ENCODE peak calls at places on chromosomes 16 and 17, in nine cellular contexts. One of them, this sample, is unnamed.

GRCh38 chr17:3879181-3879580 is 13.7 kb downstream of the CAMKK1 start:
- DNase-seq in Karpas-422: no peak
- DNase-seq in CD4-positive, CD25-positive, alpha-beta regulatory T cell: no peak
- DNase-seq in neural progenitor cell: peak; percentile 89
- DNase-seq in heart left ventricle: no peak
- DNase-seq in A549: no peak
- DNase-seq in IMR-90: peak; percentile 73
- DNase-seq in CD8-positive, alpha-beta T cell: no peak
- DNase-seq in endothelial cell of umbilical vein: no peak
- DNase-seq in this sample: no peak

GRCh38 chr17:74474043-74474792 is 7.8 kb downstream of the CD300A start:
- DNase-seq in A549: no peak
- DNase-seq in IMR-90: no peak
- DNase-seq in neural progenitor cell: no peak
- DNase-seq in Karpas-422: no peak
- DNase-seq in CD8-positive, alpha-beta T cell: peak; percentile 51
- DNase-seq in heart left ventricle: no peak
- DNase-seq in CD4-positive, CD25-positive, alpha-beta regulatory T cell: no peak
- DNase-seq in endothelial cell of umbilical vein: no peak
- DNase-seq in this sample: no peak

GRCh38 chr17:77592503-77592902 is 366.0 kb upstream of the TNRC6C start:
- DNase-seq in Karpas-422: no peak
- DNase-seq in CD4-positive, CD25-positive, alpha-beta regulatory T cell: no peak
- DNase-seq in IMR-90: no peak
- DNase-seq in A549: no peak
- DNase-seq in neural progenitor cell: no peak
- DNase-seq in endothelial cell of umbilical vein: no peak
- DNase-seq in heart left ventricle: no peak
- DNase-seq in CD8-positive, alpha-beta T cell: no peak
- DNase-seq in this sample: no peak

GRCh38 chr17:34206569-34206968 is 48.5 kb upstream of the CCL2 start:
- DNase-seq in Karpas-422: no peak
- DNase-seq in IMR-90: no peak
- DNase-seq in CD4-positive, CD25-positive, alpha-beta regulatory T cell: no peak
- DNase-seq in heart left ventricle: no peak
- DNase-seq in endothelial cell of umbilical vein: no peak
- DNase-seq in CD8-positive, alpha-beta T cell: no peak
- DNase-seq in A549: no peak
- DNase-seq in neural progenitor cell: no peak
- DNase-seq in this sample: no peak

GRCh38 chr17:10772425-10773380 is 31.2 kb downstream of the TMEM238L start:
- DNase-seq in heart left ventricle: no peak
- DNase-seq in A549: no peak
- DNase-seq in IMR-90: peak; percentile 15
- DNase-seq in neural progenitor cell: peak; percentile 82
- DNase-seq in endothelial cell of umbilical vein: no peak
- DNase-seq in CD4-positive, CD25-positive, alpha-beta regulatory T cell: peak; percentile 47
- DNase-seq in CD8-positive, alpha-beta T cell: no peak
- DNase-seq in Karpas-422: peak; percentile 86
- DNase-seq in this sample: no peak

GRCh38 chr16:87393680-87394055 is 1.5 kb downstream of the MAP1LC3B start:
- DNase-seq in CD8-positive, alpha-beta T cell: no peak
- DNase-seq in IMR-90: no peak
- DNase-seq in A549: no peak
- DNase-seq in heart left ventricle: no peak
- DNase-seq in neural progenitor cell: no peak
- DNase-seq in Karpas-422: no peak
- DNase-seq in endothelial cell of umbilical vein: no peak
- DNase-seq in CD4-positive, CD25-positive, alpha-beta regulatory T cell: no peak
- DNase-seq in this sample: peak; percentile 19

GRCh38 chr17:19727466-19728113 is 11.2 kb upstream of the SLC47A2 start:
- DNase-seq in CD4-positive, CD25-positive, alpha-beta regulatory T cell: no peak
- DNase-seq in Karpas-422: no peak
- DNase-seq in heart left ventricle: peak; percentile 66
- DNase-seq in CD8-positive, alpha-beta T cell: no peak
- DNase-seq in IMR-90: peak; percentile 68
- DNase-seq in A549: no peak
- DNase-seq in endothelial cell of umbilical vein: peak; percentile 67
- DNase-seq in neural progenitor cell: no peak
- DNase-seq in this sample: no peak

GRCh38 chr16:27257271-27257670 is 11.3 kb downstream of the NSMCE1 start:
- DNase-seq in CD8-positive, alpha-beta T cell: no peak
- DNase-seq in endothelial cell of umbilical vein: no peak
- DNase-seq in neural progenitor cell: no peak
- DNase-seq in heart left ventricle: no peak
- DNase-seq in CD4-positive, CD25-positive, alpha-beta regulatory T cell: no peak
- DNase-seq in A549: no peak
- DNase-seq in Karpas-422: no peak
- DNase-seq in IMR-90: no peak
- DNase-seq in this sample: peak; percentile 14

GRCh38 chr17:18005496-18005895 is 32.8 kb downstream of the DRC3 start:
- DNase-seq in endothelial cell of umbilical vein: no peak
- DNase-seq in IMR-90: no peak
- DNase-seq in A549: no peak
- DNase-seq in Karpas-422: no peak
- DNase-seq in CD8-positive, alpha-beta T cell: no peak
- DNase-seq in neural progenitor cell: no peak
- DNase-seq in heart left ventricle: no peak
- DNase-seq in CD4-positive, CD25-positive, alpha-beta regulatory T cell: no peak
- DNase-seq in this sample: no peak

GRCh38 chr16:3175157-3176153 is 12.5 kb upstream of the OR1F1 start:
- DNase-seq in Karpas-422: peak; percentile 76
- DNase-seq in endothelial cell of umbilical vein: peak; percentile 39
- DNase-seq in heart left ventricle: no peak
- DNase-seq in IMR-90: peak; percentile 53
- DNase-seq in CD4-positive, CD25-positive, alpha-beta regulatory T cell: no peak
- DNase-seq in A549: peak; percentile 71
- DNase-seq in neural progenitor cell: peak; percentile 53
- DNase-seq in CD8-positive, alpha-beta T cell: no peak
- DNase-seq in this sample: no peak

GRCh38 chr17:15398291-15398690 is 56.9 kb upstream of the TEKT3 start:
- DNase-seq in A549: no peak
- DNase-seq in neural progenitor cell: no peak
- DNase-seq in endothelial cell of umbilical vein: peak; percentile 51
- DNase-seq in heart left ventricle: no peak
- DNase-seq in CD8-positive, alpha-beta T cell: no peak
- DNase-seq in Karpas-422: no peak
- DNase-seq in IMR-90: peak; percentile 50
- DNase-seq in CD4-positive, CD25-positive, alpha-beta regulatory T cell: no peak
- DNase-seq in this sample: no peak

GRCh38 chr17:49359990-49360795 is 1.9 kb downstream of the ZNF652 start:
- DNase-seq in CD8-positive, alpha-beta T cell: peak; percentile 19
- DNase-seq in Karpas-422: no peak
- DNase-seq in endothelial cell of umbilical vein: peak; percentile 26
- DNase-seq in heart left ventricle: no peak
- DNase-seq in IMR-90: no peak
- DNase-seq in CD4-positive, CD25-positive, alpha-beta regulatory T cell: peak; percentile 51
- DNase-seq in neural progenitor cell: peak; percentile 6
- DNase-seq in A549: no peak
- DNase-seq in this sample: no peak

GRCh38 chr17:29732613-29733012 is 109.9 kb upstream of the CORO6 start:
- DNase-seq in endothelial cell of umbilical vein: no peak
- DNase-seq in A549: no peak
- DNase-seq in CD8-positive, alpha-beta T cell: no peak
- DNase-seq in heart left ventricle: no peak
- DNase-seq in neural progenitor cell: no peak
- DNase-seq in IMR-90: peak; percentile 9
- DNase-seq in CD4-positive, CD25-positive, alpha-beta regulatory T cell: no peak
- DNase-seq in Karpas-422: no peak
- DNase-seq in this sample: no peak

GRCh38 chr17:58250344-58251011 is 12.1 kb downstream of the LPO start:
- DNase-seq in IMR-90: no peak
- DNase-seq in heart left ventricle: no peak
- DNase-seq in endothelial cell of umbilical vein: no peak
- DNase-seq in Karpas-422: no peak
- DNase-seq in CD8-positive, alpha-beta T cell: no peak
- DNase-seq in neural progenitor cell: no peak
- DNase-seq in A549: no peak
- DNase-seq in CD4-positive, CD25-positive, alpha-beta regulatory T cell: no peak
- DNase-seq in this sample: no peak

GRCh38 chr16:79664407-79664806 is 63.9 kb upstream of the MAF start:
- DNase-seq in A549: no peak
- DNase-seq in endothelial cell of umbilical vein: no peak
- DNase-seq in IMR-90: no peak
- DNase-seq in CD4-positive, CD25-positive, alpha-beta regulatory T cell: no peak
- DNase-seq in neural progenitor cell: no peak
- DNase-seq in Karpas-422: no peak
- DNase-seq in CD8-positive, alpha-beta T cell: no peak
- DNase-seq in heart left ventricle: no peak
- DNase-seq in this sample: no peak

GRCh38 chr16:50114357-50115129 is 38.6 kb upstream of the TENT4B start:
- DNase-seq in A549: no peak
- DNase-seq in IMR-90: no peak
- DNase-seq in endothelial cell of umbilical vein: no peak
- DNase-seq in heart left ventricle: no peak
- DNase-seq in CD4-positive, CD25-positive, alpha-beta regulatory T cell: no peak
- DNase-seq in neural progenitor cell: no peak
- DNase-seq in CD8-positive, alpha-beta T cell: no peak
- DNase-seq in Karpas-422: no peak
- DNase-seq in this sample: no peak

GRCh38 chr16:58472266-58472665 is 27.7 kb upstream of the NDRG4 start:
- DNase-seq in neural progenitor cell: no peak
- DNase-seq in CD4-positive, CD25-positive, alpha-beta regulatory T cell: no peak
- DNase-seq in CD8-positive, alpha-beta T cell: no peak
- DNase-seq in IMR-90: no peak
- DNase-seq in A549: no peak
- DNase-seq in endothelial cell of umbilical vein: no peak
- DNase-seq in heart left ventricle: no peak
- DNase-seq in Karpas-422: no peak
- DNase-seq in this sample: no peak

GRCh38 chr16:47143329-47143676 is 442 bp downstream of the NETO2 start:
- DNase-seq in neural progenitor cell: peak; percentile 89
- DNase-seq in IMR-90: peak; percentile 63
- DNase-seq in Karpas-422: peak; percentile 91
- DNase-seq in endothelial cell of umbilical vein: peak; percentile 79
- DNase-seq in heart left ventricle: no peak
- DNase-seq in A549: peak; percentile 73
- DNase-seq in CD4-positive, CD25-positive, alpha-beta regulatory T cell: peak; percentile 65
- DNase-seq in CD8-positive, alpha-beta T cell: peak; percentile 41
- DNase-seq in this sample: peak; percentile 60

GRCh38 chr16:56372938-56373337 is 52.4 kb downstream of the AMFR start:
- DNase-seq in endothelial cell of umbilical vein: no peak
- DNase-seq in IMR-90: peak; percentile 34
- DNase-seq in CD4-positive, CD25-positive, alpha-beta regulatory T cell: no peak
- DNase-seq in neural progenitor cell: no peak
- DNase-seq in Karpas-422: no peak
- DNase-seq in heart left ventricle: no peak
- DNase-seq in A549: no peak
- DNase-seq in CD8-positive, alpha-beta T cell: no peak
- DNase-seq in this sample: no peak

GRCh38 chr16:28321700-28322411 is 29.5 kb downstream of the SBK1 start:
- DNase-seq in Karpas-422: peak; percentile 81
- DNase-seq in A549: peak; percentile 60
- DNase-seq in heart left ventricle: no peak
- DNase-seq in CD8-positive, alpha-beta T cell: peak; percentile 42
- DNase-seq in CD4-positive, CD25-positive, alpha-beta regulatory T cell: peak; percentile 43
- DNase-seq in IMR-90: peak; percentile 9
- DNase-seq in neural progenitor cell: peak; percentile 52
- DNase-seq in endothelial cell of umbilical vein: peak; percentile 15
- DNase-seq in this sample: peak; percentile 54

GRCh38 chr16:25192096-25192495 is 24.7 kb upstream of the AQP8 start:
- DNase-seq in CD8-positive, alpha-beta T cell: no peak
- DNase-seq in neural progenitor cell: no peak
- DNase-seq in endothelial cell of umbilical vein: no peak
- DNase-seq in Karpas-422: no peak
- DNase-seq in IMR-90: peak; percentile 19
- DNase-seq in CD4-positive, CD25-positive, alpha-beta regulatory T cell: no peak
- DNase-seq in A549: no peak
- DNase-seq in heart left ventricle: no peak
- DNase-seq in this sample: no peak

GRCh38 chr16:66871840-66872239 is 8.5 kb upstream of the PDP2 start:
- DNase-seq in Karpas-422: no peak
- DNase-seq in A549: no peak
- DNase-seq in CD8-positive, alpha-beta T cell: no peak
- DNase-seq in neural progenitor cell: no peak
- DNase-seq in IMR-90: no peak
- DNase-seq in CD4-positive, CD25-positive, alpha-beta regulatory T cell: no peak
- DNase-seq in endothelial cell of umbilical vein: no peak
- DNase-seq in heart left ventricle: no peak
- DNase-seq in this sample: no peak

GRCh38 chr16:4323071-4323844 is 7.4 kb downstream of the GLIS2 start:
- DNase-seq in neural progenitor cell: no peak
- DNase-seq in IMR-90: no peak
- DNase-seq in CD8-positive, alpha-beta T cell: no peak
- DNase-seq in A549: no peak
- DNase-seq in Karpas-422: no peak
- DNase-seq in endothelial cell of umbilical vein: no peak
- DNase-seq in CD4-positive, CD25-positive, alpha-beta regulatory T cell: no peak
- DNase-seq in heart left ventricle: no peak
- DNase-seq in this sample: peak; percentile 15

GRCh38 chr16:59991171-59991570 is 1257.1 kb upstream of the GOT2 start:
- DNase-seq in endothelial cell of umbilical vein: no peak
- DNase-seq in neural progenitor cell: no peak
- DNase-seq in Karpas-422: no peak
- DNase-seq in A549: no peak
- DNase-seq in CD8-positive, alpha-beta T cell: no peak
- DNase-seq in IMR-90: no peak
- DNase-seq in heart left ventricle: no peak
- DNase-seq in CD4-positive, CD25-positive, alpha-beta regulatory T cell: no peak
- DNase-seq in this sample: no peak
- H3K9me3 ChIP-seq in endothelial cell of umbilical vein: no peaks in the 10 kb centered on the region
- H3K9me3 ChIP-seq in neural progenitor cell: no peaks in the 10 kb centered on the region
- H3K9me3 ChIP-seq in Karpas-422: peaks cover 23% of the 10 kb centered on the region
- H3K9me3 ChIP-seq in A549: peaks cover 10% of the 10 kb centered on the region
- H3K9me3 ChIP-seq in CD8-positive, alpha-beta T cell: peaks cover 10% of the 10 kb centered on the region
- H3K9me3 ChIP-seq in IMR-90: peaks cover 9% of the 10 kb centered on the region
- H3K9me3 ChIP-seq in heart left ventricle: peaks cover 7% of the 10 kb centered on the region
- H3K9me3 ChIP-seq in CD4-positive, CD25-positive, alpha-beta regulatory T cell: peaks cover 7% of the 10 kb centered on the region
- H3K9me3 ChIP-seq in this sample: no peaks in the 10 kb centered on the region

GRCh38 chr17:68944435-68945035 is 10.7 kb downstream of the ABCA8 start:
- DNase-seq in Karpas-422: no peak
- DNase-seq in CD8-positive, alpha-beta T cell: no peak
- DNase-seq in A549: no peak
- DNase-seq in endothelial cell of umbilical vein: no peak
- DNase-seq in neural progenitor cell: no peak
- DNase-seq in CD4-positive, CD25-positive, alpha-beta regulatory T cell: no peak
- DNase-seq in heart left ventricle: no peak
- DNase-seq in IMR-90: no peak
- DNase-seq in this sample: no peak
- H3K4me1 ChIP-seq in Karpas-422: no peaks in the 10 kb centered on the region
- H3K4me1 ChIP-seq in CD8-positive, alpha-beta T cell: no peaks in the 10 kb centered on the region
- H3K4me1 ChIP-seq in A549: no peaks in the 10 kb centered on the region
- H3K4me1 ChIP-seq in endothelial cell of umbilical vein: peaks cover 3% of the 10 kb centered on the region
- H3K4me1 ChIP-seq in neural progenitor cell: no peaks in the 10 kb centered on the region
- H3K4me1 ChIP-seq in CD4-positive, CD25-positive, alpha-beta regulatory T cell: no peaks in the 10 kb centered on the region
- H3K4me1 ChIP-seq in heart left ventricle: peaks cover 22% of the 10 kb centered on the region
- H3K4me1 ChIP-seq in IMR-90: no peaks in the 10 kb centered on the region
- H3K4me1 ChIP-seq in this sample: no peaks in the 10 kb centered on the region

GRCh38 chr16:60651351-60651750 is 1384.9 kb downstream of the CDH8 start:
- DNase-seq in heart left ventricle: no peak
- DNase-seq in neural progenitor cell: no peak
- DNase-seq in Karpas-422: no peak
- DNase-seq in CD8-positive, alpha-beta T cell: no peak
- DNase-seq in endothelial cell of umbilical vein: no peak
- DNase-seq in CD4-positive, CD25-positive, alpha-beta regulatory T cell: no peak
- DNase-seq in A549: no peak
- DNase-seq in IMR-90: no peak
- DNase-seq in this sample: no peak
- H3K9me3 ChIP-seq in heart left ventricle: no peaks in the 10 kb centered on the region
- H3K9me3 ChIP-seq in neural progenitor cell: no peaks in the 10 kb centered on the region
- H3K9me3 ChIP-seq in Karpas-422: peaks cover 9% of the 10 kb centered on the region
- H3K9me3 ChIP-seq in CD8-positive, alpha-beta T cell: no peaks in the 10 kb centered on the region
- H3K9me3 ChIP-seq in endothelial cell of umbilical vein: peaks cover 7% of the 10 kb centered on the region
- H3K9me3 ChIP-seq in CD4-positive, CD25-positive, alpha-beta regulatory T cell: peaks cover 10% of the 10 kb centered on the region
- H3K9me3 ChIP-seq in A549: no peaks in the 10 kb centered on the region
- H3K9me3 ChIP-seq in IMR-90: no peaks in the 10 kb centered on the region
- H3K9me3 ChIP-seq in this sample: no peaks in the 10 kb centered on the region

GRCh38 chr16:68083861-68084503 is 1.2 kb upstream of the NFATC3 start:
- DNase-seq in A549: no peak
- DNase-seq in heart left ventricle: no peak
- DNase-seq in CD4-positive, CD25-positive, alpha-beta regulatory T cell: no peak
- DNase-seq in endothelial cell of umbilical vein: no peak
- DNase-seq in IMR-90: peak; percentile 37
- DNase-seq in neural progenitor cell: peak; percentile 64
- DNase-seq in CD8-positive, alpha-beta T cell: no peak
- DNase-seq in Karpas-422: no peak
- DNase-seq in this sample: no peak
- H3K4me1 ChIP-seq in A549: peaks cover 26% of the 10 kb centered on the region
- H3K4me1 ChIP-seq in heart left ventricle: peaks cover 69% of the 10 kb centered on the region
- H3K4me1 ChIP-seq in CD4-positive, CD25-positive, alpha-beta regulatory T cell: peaks cover 89% of the 10 kb centered on the region
- H3K4me1 ChIP-seq in endothelial cell of umbilical vein: peaks cover 36% of the 10 kb centered on the region
- H3K4me1 ChIP-seq in IMR-90: peaks cover 23% of the 10 kb centered on the region
- H3K4me1 ChIP-seq in neural progenitor cell: peaks cover 21% of the 10 kb centered on the region
- H3K4me1 ChIP-seq in CD8-positive, alpha-beta T cell: peaks cover 68% of the 10 kb centered on the region
- H3K4me1 ChIP-seq in Karpas-422: peaks cover 69% of the 10 kb centered on the region
- H3K4me1 ChIP-seq in this sample: peaks cover 2% of the 10 kb centered on the region

This sample was measured in right lobe of liver.